ENCODE peak calls at places on chromosomes 4 and X, in seven cellular contexts. One of them, this sample, is unnamed.

GRCh38 chrX:101262590-101262989 is 28.5 kb downstream of the TAF7L start:
- DNase-seq in sigmoid colon: no peak
- DNase-seq in Ammon's horn: no peak
- DNase-seq in AG09319: no peak
- DNase-seq in activated T-helper 1 cell treated with anti-CD3 and anti-CD28 coated beads, Interleukin-2, amount 50 U/mL, for 16 hours: no peak
- DNase-seq in activated naive CD4-positive, alpha-beta T cell: no peak
- DNase-seq in IMR-90: no peak
- DNase-seq in this sample: no peak

GRCh38 chr4:83651846-83652245 is 115.9 kb downstream of the GPAT3 start:
- DNase-seq in sigmoid colon: no peak
- DNase-seq in Ammon's horn: no peak
- DNase-seq in AG09319: no peak
- DNase-seq in activated T-helper 1 cell treated with anti-CD3 and anti-CD28 coated beads, Interleukin-2, amount 50 U/mL, for 16 hours: no peak
- DNase-seq in activated naive CD4-positive, alpha-beta T cell: no peak
- DNase-seq in IMR-90: no peak
- DNase-seq in this sample: no peak

GRCh38 chr4:16026155-16026761 is 57.6 kb downstream of the PROM1 start:
- DNase-seq in sigmoid colon: no peak
- DNase-seq in Ammon's horn: peak
- DNase-seq in AG09319: no peak
- DNase-seq in activated T-helper 1 cell treated with anti-CD3 and anti-CD28 coated beads, Interleukin-2, amount 50 U/mL, for 16 hours: no peak
- DNase-seq in activated naive CD4-positive, alpha-beta T cell: no peak
- DNase-seq in IMR-90: peak
- DNase-seq in this sample: peak

GRCh38 chr4:139555705-139556070 is 331 bp downstream of the SETD7 start:
- DNase-seq in sigmoid colon: peak
- DNase-seq in Ammon's horn: no peak
- DNase-seq in AG09319: no peak
- DNase-seq in activated T-helper 1 cell treated with anti-CD3 and anti-CD28 coated beads, Interleukin-2, amount 50 U/mL, for 16 hours: no peak
- DNase-seq in activated naive CD4-positive, alpha-beta T cell: peak
- DNase-seq in IMR-90: no peak
- DNase-seq in this sample: no peak

GRCh38 chr4:82975792-82976191 is 34.8 kb downstream of the LIN54 start:
- DNase-seq in sigmoid colon: no peak
- DNase-seq in Ammon's horn: no peak
- DNase-seq in AG09319: no peak
- DNase-seq in activated T-helper 1 cell treated with anti-CD3 and anti-CD28 coated beads, Interleukin-2, amount 50 U/mL, for 16 hours: no peak
- DNase-seq in activated naive CD4-positive, alpha-beta T cell: no peak
- DNase-seq in IMR-90: peak
- DNase-seq in this sample: no peak

GRCh38 chr4:87541956-87542709 is 13.0 kb upstream of the SPARCL1 start:
- DNase-seq in sigmoid colon: no peak
- DNase-seq in Ammon's horn: no peak
- DNase-seq in AG09319: no peak
- DNase-seq in activated T-helper 1 cell treated with anti-CD3 and anti-CD28 coated beads, Interleukin-2, amount 50 U/mL, for 16 hours: no peak
- DNase-seq in activated naive CD4-positive, alpha-beta T cell: no peak
- DNase-seq in IMR-90: no peak
- DNase-seq in this sample: no peak

GRCh38 chrX:56978172-56978571 is 17.2 kb downstream of the SPIN3 start:
- DNase-seq in sigmoid colon: no peak
- DNase-seq in Ammon's horn: peak
- DNase-seq in AG09319: no peak
- DNase-seq in activated T-helper 1 cell treated with anti-CD3 and anti-CD28 coated beads, Interleukin-2, amount 50 U/mL, for 16 hours: no peak
- DNase-seq in activated naive CD4-positive, alpha-beta T cell: no peak
- DNase-seq in IMR-90: peak
- DNase-seq in this sample: peak

GRCh38 chr4:38085394-38086150 is 125.4 kb downstream of the PTTG2 start:
- DNase-seq in sigmoid colon: no peak
- DNase-seq in Ammon's horn: peak
- DNase-seq in AG09319: no peak
- DNase-seq in activated T-helper 1 cell treated with anti-CD3 and anti-CD28 coated beads, Interleukin-2, amount 50 U/mL, for 16 hours: no peak
- DNase-seq in activated naive CD4-positive, alpha-beta T cell: no peak
- DNase-seq in IMR-90: no peak
- DNase-seq in this sample: peak

GRCh38 chr4:7924163-7924562 is 15.5 kb downstream of the AFAP1 start:
- DNase-seq in sigmoid colon: no peak
- DNase-seq in Ammon's horn: no peak
- DNase-seq in AG09319: no peak
- DNase-seq in activated T-helper 1 cell treated with anti-CD3 and anti-CD28 coated beads, Interleukin-2, amount 50 U/mL, for 16 hours: no peak
- DNase-seq in activated naive CD4-positive, alpha-beta T cell: no peak
- DNase-seq in IMR-90: no peak
- DNase-seq in this sample: no peak

GRCh38 chr4:116118216-116118615 is 967.2 kb downstream of the TRAM1L1 start:
- DNase-seq in sigmoid colon: no peak
- DNase-seq in Ammon's horn: no peak
- DNase-seq in AG09319: no peak
- DNase-seq in activated T-helper 1 cell treated with anti-CD3 and anti-CD28 coated beads, Interleukin-2, amount 50 U/mL, for 16 hours: no peak
- DNase-seq in activated naive CD4-positive, alpha-beta T cell: no peak
- DNase-seq in IMR-90: no peak
- DNase-seq in this sample: no peak

GRCh38 chrX:30971761-30972603 is 82.9 kb upstream of the TAB3 start:
- DNase-seq in sigmoid colon: no peak
- DNase-seq in Ammon's horn: peak
- DNase-seq in AG09319: peak
- DNase-seq in activated T-helper 1 cell treated with anti-CD3 and anti-CD28 coated beads, Interleukin-2, amount 50 U/mL, for 16 hours: no peak
- DNase-seq in activated naive CD4-positive, alpha-beta T cell: no peak
- DNase-seq in IMR-90: peak
- DNase-seq in this sample: peak

GRCh38 chr4:41443340-41444079 is 94.4 kb upstream of the LIMCH1 start:
- DNase-seq in sigmoid colon: no peak
- DNase-seq in Ammon's horn: no peak
- DNase-seq in AG09319: no peak
- DNase-seq in activated T-helper 1 cell treated with anti-CD3 and anti-CD28 coated beads, Interleukin-2, amount 50 U/mL, for 16 hours: no peak
- DNase-seq in activated naive CD4-positive, alpha-beta T cell: no peak
- DNase-seq in IMR-90: no peak
- DNase-seq in this sample: no peak

GRCh38 chr4:32226201-32226600 is 1506.0 kb downstream of the PCDH7 start:
- DNase-seq in sigmoid colon: no peak
- DNase-seq in Ammon's horn: no peak
- DNase-seq in AG09319: no peak
- DNase-seq in activated T-helper 1 cell treated with anti-CD3 and anti-CD28 coated beads, Interleukin-2, amount 50 U/mL, for 16 hours: no peak
- DNase-seq in activated naive CD4-positive, alpha-beta T cell: no peak
- DNase-seq in IMR-90: peak
- DNase-seq in this sample: no peak

GRCh38 chr4:47741200-47741599 is 96.7 kb downstream of the CORIN start:
- DNase-seq in sigmoid colon: no peak
- DNase-seq in Ammon's horn: no peak
- DNase-seq in AG09319: no peak
- DNase-seq in activated T-helper 1 cell treated with anti-CD3 and anti-CD28 coated beads, Interleukin-2, amount 50 U/mL, for 16 hours: no peak
- DNase-seq in activated naive CD4-positive, alpha-beta T cell: no peak
- DNase-seq in IMR-90: peak
- DNase-seq in this sample: no peak

GRCh38 chr4:88630756-88631155 is 38.5 kb downstream of the HERC3 start:
- DNase-seq in sigmoid colon: no peak
- DNase-seq in Ammon's horn: no peak
- DNase-seq in AG09319: no peak
- DNase-seq in activated T-helper 1 cell treated with anti-CD3 and anti-CD28 coated beads, Interleukin-2, amount 50 U/mL, for 16 hours: no peak
- DNase-seq in activated naive CD4-positive, alpha-beta T cell: no peak
- DNase-seq in IMR-90: peak
- DNase-seq in this sample: no peak

GRCh38 chr4:53840643-53841042 is 223.8 kb downstream of the CHIC2 start:
- DNase-seq in sigmoid colon: no peak
- DNase-seq in Ammon's horn: no peak
- DNase-seq in AG09319: no peak
- DNase-seq in activated T-helper 1 cell treated with anti-CD3 and anti-CD28 coated beads, Interleukin-2, amount 50 U/mL, for 16 hours: no peak
- DNase-seq in activated naive CD4-positive, alpha-beta T cell: no peak
- DNase-seq in IMR-90: peak
- DNase-seq in this sample: no peak

GRCh38 chr4:78644063-78644691 is 92.6 kb downstream of the ANXA3 start:
- DNase-seq in sigmoid colon: no peak
- DNase-seq in Ammon's horn: no peak
- DNase-seq in AG09319: no peak
- DNase-seq in activated T-helper 1 cell treated with anti-CD3 and anti-CD28 coated beads, Interleukin-2, amount 50 U/mL, for 16 hours: no peak
- DNase-seq in activated naive CD4-positive, alpha-beta T cell: no peak
- DNase-seq in IMR-90: no peak
- DNase-seq in this sample: no peak

GRCh38 chr4:23235613-23236390 is 543.1 kb downstream of the GBA3 start:
- DNase-seq in sigmoid colon: no peak
- DNase-seq in Ammon's horn: no peak
- DNase-seq in AG09319: no peak
- DNase-seq in activated T-helper 1 cell treated with anti-CD3 and anti-CD28 coated beads, Interleukin-2, amount 50 U/mL, for 16 hours: no peak
- DNase-seq in activated naive CD4-positive, alpha-beta T cell: no peak
- DNase-seq in IMR-90: no peak
- DNase-seq in this sample: peak

GRCh38 chrX:57282568-57282967 is 3.9 kb upstream of the FAAH2 start:
- DNase-seq in sigmoid colon: no peak
- DNase-seq in Ammon's horn: peak
- DNase-seq in AG09319: no peak
- DNase-seq in activated T-helper 1 cell treated with anti-CD3 and anti-CD28 coated beads, Interleukin-2, amount 50 U/mL, for 16 hours: no peak
- DNase-seq in activated naive CD4-positive, alpha-beta T cell: no peak
- DNase-seq in IMR-90: no peak
- DNase-seq in this sample: peak

GRCh38 chr4:181849472-181849871 is 393.7 kb upstream of the TENM3 start:
- DNase-seq in sigmoid colon: no peak
- DNase-seq in Ammon's horn: no peak
- DNase-seq in AG09319: no peak
- DNase-seq in activated T-helper 1 cell treated with anti-CD3 and anti-CD28 coated beads, Interleukin-2, amount 50 U/mL, for 16 hours: no peak
- DNase-seq in activated naive CD4-positive, alpha-beta T cell: no peak
- DNase-seq in IMR-90: no peak
- DNase-seq in this sample: no peak

GRCh38 chrX:40130207-40130606 is 32.4 kb upstream of the BCOR start:
- DNase-seq in sigmoid colon: no peak
- DNase-seq in Ammon's horn: no peak
- DNase-seq in AG09319: no peak
- DNase-seq in activated T-helper 1 cell treated with anti-CD3 and anti-CD28 coated beads, Interleukin-2, amount 50 U/mL, for 16 hours: no peak
- DNase-seq in activated naive CD4-positive, alpha-beta T cell: no peak
- DNase-seq in IMR-90: peak
- DNase-seq in this sample: no peak

GRCh38 chr4:19678763-19679162 is 572.9 kb upstream of the SLIT2 start:
- DNase-seq in sigmoid colon: no peak
- DNase-seq in Ammon's horn: no peak
- DNase-seq in AG09319: no peak
- DNase-seq in activated T-helper 1 cell treated with anti-CD3 and anti-CD28 coated beads, Interleukin-2, amount 50 U/mL, for 16 hours: no peak
- DNase-seq in activated naive CD4-positive, alpha-beta T cell: no peak
- DNase-seq in IMR-90: peak
- DNase-seq in this sample: no peak

GRCh38 chr4:123444298-123444731 is 47.7 kb downstream of the SPRY1 start:
- DNase-seq in sigmoid colon: no peak
- DNase-seq in Ammon's horn: peak
- DNase-seq in AG09319: no peak
- DNase-seq in activated T-helper 1 cell treated with anti-CD3 and anti-CD28 coated beads, Interleukin-2, amount 50 U/mL, for 16 hours: no peak
- DNase-seq in activated naive CD4-positive, alpha-beta T cell: no peak
- DNase-seq in IMR-90: peak
- DNase-seq in this sample: peak

GRCh38 chr4:60683357-60683756 is 516.8 kb upstream of the ADGRL3 start:
- DNase-seq in sigmoid colon: no peak
- DNase-seq in Ammon's horn: no peak
- DNase-seq in AG09319: no peak
- DNase-seq in activated T-helper 1 cell treated with anti-CD3 and anti-CD28 coated beads, Interleukin-2, amount 50 U/mL, for 16 hours: no peak
- DNase-seq in activated naive CD4-positive, alpha-beta T cell: no peak
- DNase-seq in IMR-90: peak
- DNase-seq in this sample: no peak

GRCh38 chrX:79270401-79270800 is 96.7 kb downstream of the ITM2A start:
- DNase-seq in sigmoid colon: no peak
- DNase-seq in Ammon's horn: no peak
- DNase-seq in AG09319: no peak
- DNase-seq in activated T-helper 1 cell treated with anti-CD3 and anti-CD28 coated beads, Interleukin-2, amount 50 U/mL, for 16 hours: peak
- DNase-seq in activated naive CD4-positive, alpha-beta T cell: peak
- DNase-seq in IMR-90: no peak
- DNase-seq in this sample: peak

GRCh38 chr4:57764840-57765239 is 654.7 kb upstream of the IGFBP7 start:
- DNase-seq in sigmoid colon: no peak
- DNase-seq in Ammon's horn: peak
- DNase-seq in AG09319: no peak
- DNase-seq in activated T-helper 1 cell treated with anti-CD3 and anti-CD28 coated beads, Interleukin-2, amount 50 U/mL, for 16 hours: no peak
- DNase-seq in activated naive CD4-positive, alpha-beta T cell: no peak
- DNase-seq in IMR-90: no peak
- DNase-seq in this sample: no peak

GRCh38 chr4:21134994-21135393 is 434.7 kb downstream of the PACRGL start:
- DNase-seq in sigmoid colon: no peak
- DNase-seq in Ammon's horn: no peak
- DNase-seq in AG09319: no peak
- DNase-seq in activated T-helper 1 cell treated with anti-CD3 and anti-CD28 coated beads, Interleukin-2, amount 50 U/mL, for 16 hours: no peak
- DNase-seq in activated naive CD4-positive, alpha-beta T cell: no peak
- DNase-seq in IMR-90: no peak
- DNase-seq in this sample: peak

GRCh38 chrX:111348363-111348927 is 63.5 kb downstream of the DCX start:
- DNase-seq in sigmoid colon: no peak
- DNase-seq in Ammon's horn: peak
- DNase-seq in AG09319: no peak
- DNase-seq in activated T-helper 1 cell treated with anti-CD3 and anti-CD28 coated beads, Interleukin-2, amount 50 U/mL, for 16 hours: no peak
- DNase-seq in activated naive CD4-positive, alpha-beta T cell: no peak
- DNase-seq in IMR-90: no peak
- DNase-seq in this sample: no peak

GRCh38 chrX:46758163-46758955 is 559 bp downstream of the SLC9A7 start:
- DNase-seq in sigmoid colon: no peak
- DNase-seq in Ammon's horn: no peak
- DNase-seq in AG09319: no peak
- DNase-seq in activated T-helper 1 cell treated with anti-CD3 and anti-CD28 coated beads, Interleukin-2, amount 50 U/mL, for 16 hours: no peak
- DNase-seq in activated naive CD4-positive, alpha-beta T cell: no peak
- DNase-seq in IMR-90: peak
- DNase-seq in this sample: peak

GRCh38 chr4:44916406-44916805 is 190.1 kb upstream of the GNPDA2 start:
- DNase-seq in sigmoid colon: no peak
- DNase-seq in Ammon's horn: peak
- DNase-seq in AG09319: no peak
- DNase-seq in activated T-helper 1 cell treated with anti-CD3 and anti-CD28 coated beads, Interleukin-2, amount 50 U/mL, for 16 hours: no peak
- DNase-seq in activated naive CD4-positive, alpha-beta T cell: no peak
- DNase-seq in IMR-90: no peak
- DNase-seq in this sample: no peak

GRCh38 chrX:10833299-10834169 is 213.1 kb upstream of the MID1 start:
- DNase-seq in sigmoid colon: peak
- DNase-seq in Ammon's horn: peak
- DNase-seq in AG09319: no peak
- DNase-seq in activated T-helper 1 cell treated with anti-CD3 and anti-CD28 coated beads, Interleukin-2, amount 50 U/mL, for 16 hours: no peak
- DNase-seq in activated naive CD4-positive, alpha-beta T cell: no peak
- DNase-seq in IMR-90: no peak
- DNase-seq in this sample: peak